ENCODE peak calls at places on chromosomes 6 and 20, in six cellular contexts. B, C, N, G, U and H are unnamed samples.

GRCh38 chr6:33126101-33126714 is 50.4 kb downstream of the HLA-DPB1 start:
- DNase-seq in B (peak), C (peak), N (no peak), G (peak), U (peak), H (no peak)

GRCh38 chr6:99349620-99350141 is at the start of gene FAXC:
- DNase-seq in B (peak), C (peak), N (no peak), G (peak), U (peak), H (peak)

GRCh38 chr6:37048851-37049734 is 43.6 kb downstream of the FGD2 start:
- DNase-seq in B (peak), C (no peak), N (no peak), G (peak), U (peak), H (no peak)

GRCh38 chr6:100381111-100381510 is 83.6 kb downstream of the SIM1 start:
- DNase-seq in B (peak), C (no peak), N (no peak), G (peak), U (no peak), H (no peak)

GRCh38 chr6:111445786-111446395 is 37.1 kb downstream of the REV3L start:
- DNase-seq in B (no peak), C (no peak), N (no peak), G (no peak), U (no peak), H (no peak)

GRCh38 chr6:3247255-3248146 is 11.2 kb upstream of the PSMG4 start:
- DNase-seq in B (peak), C (peak), N (no peak), G (peak), U (peak), H (no peak)

GRCh38 chr6:42390228-42390934 is 61.3 kb downstream of the TRERF1 start:
- DNase-seq in B (no peak), C (no peak), N (no peak), G (no peak), U (no peak), H (no peak)

GRCh38 chr6:20455175-20456075 is 53.7 kb downstream of the E2F3 start:
- DNase-seq in B (peak), C (no peak), N (no peak), G (peak), U (no peak), H (no peak)

GRCh38 chr20:33796263-33796906 is 14.8 kb upstream of the CHMP4B start:
- DNase-seq in B (no peak), C (no peak), N (no peak), G (no peak), U (peak), H (no peak)

GRCh38 chr6:136550330-136551071 is at the start of gene MAP7:
- DNase-seq in B (peak), C (peak), N (peak), G (peak), U (peak), H (peak)

GRCh38 chr6:29561618-29562181 is 2.2 kb upstream of the UBD start:
- DNase-seq in B (no peak), C (no peak), N (no peak), G (no peak), U (no peak), H (no peak)

GRCh38 chr6:113530769-113531168 is 326.4 kb upstream of the MARCKS start:
- DNase-seq in B (peak), C (no peak), N (no peak), G (peak), U (peak), H (no peak)

GRCh38 chr20:5652626-5653573 is 97.3 kb upstream of the SHLD1 start:
- DNase-seq in B (peak), C (no peak), N (no peak), G (peak), U (no peak), H (no peak)

GRCh38 chr6:15658345-15658744 is 4.5 kb downstream of the DTNBP1 start:
- DNase-seq in B (no peak), C (no peak), N (no peak), G (no peak), U (peak), H (no peak)

GRCh38 chr20:48637461-48637860 is 190.3 kb downstream of the PREX1 start:
- DNase-seq in B (no peak), C (no peak), N (no peak), G (no peak), U (no peak), H (no peak)

GRCh38 chr20:24784607-24785006 is 164.5 kb upstream of the CST7 start:
- DNase-seq in B (no peak), C (no peak), N (no peak), G (no peak), U (no peak), H (no peak)

GRCh38 chr6:21588812-21589811 is 4.4 kb upstream of the SOX4 start:
- DNase-seq in B (peak), C (peak), N (no peak), G (peak), U (peak), H (peak)

GRCh38 chr6:11231564-11232176 is 798 bp downstream of the NEDD9 start:
- DNase-seq in B (no peak), C (no peak), N (no peak), G (no peak), U (peak), H (no peak)

GRCh38 chr6:87618531-87618930 is 28.6 kb downstream of the ORC3 start:
- DNase-seq in B (peak), C (no peak), N (no peak), G (no peak), U (no peak), H (no peak)

GRCh38 chr20:7710440-7710839 is 229.8 kb downstream of the HAO1 start:
- DNase-seq in B (no peak), C (no peak), N (no peak), G (no peak), U (no peak), H (no peak)

DNA sequence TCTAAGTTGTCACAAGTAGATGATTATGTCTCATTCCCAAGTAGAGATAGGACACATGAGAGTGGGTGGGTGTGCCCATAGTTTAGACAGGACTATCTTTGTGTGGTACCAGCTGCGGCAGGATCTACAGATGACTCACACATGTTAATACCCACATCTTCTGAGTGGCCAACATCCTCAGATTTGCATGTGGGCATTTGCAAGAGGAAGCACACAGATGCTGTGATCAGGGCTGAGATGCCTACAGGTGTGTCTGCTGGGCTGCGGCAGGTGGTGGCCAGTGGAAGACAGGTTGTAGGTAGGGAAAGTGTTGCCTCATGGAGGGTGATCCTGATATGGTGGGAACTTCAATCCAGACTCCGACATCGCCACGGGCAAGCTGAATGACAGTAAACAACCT is 50.8 kb downstream of the UTRN start:
- DNase-seq in B (no peak), C (no peak), N (no peak), G (no peak), U (peak), H (no peak)
- H4K8ac ChIP-seq in B (no peak), C (no peak), N (peak), G (peak), U (no peak), H (no peak)

GRCh38 chr20:38731738-38732113 is 7.4 kb downstream of the SLC32A1 start:
- DNase-seq in B (no peak), C (no peak), N (no peak), G (no peak), U (no peak), H (no peak)

GRCh38 chr20:38729767-38730166 is 5.5 kb downstream of the SLC32A1 start:
- DNase-seq in B (no peak), C (peak), N (no peak), G (no peak), U (no peak), H (no peak)

GRCh38 chr20:38730989-38731737 is 6.9 kb downstream of the SLC32A1 start:
- DNase-seq in B (peak), C (peak), N (no peak), G (peak), U (peak), H (peak)

GRCh38 chr20:38728911-38729642 is 4.8 kb downstream of the SLC32A1 start:
- DNase-seq in B (no peak), C (peak), N (no peak), G (no peak), U (no peak), H (no peak)

GRCh38 chr20:38730167-38730988 is 6.1 kb downstream of the SLC32A1 start:
- DNase-seq in B (no peak), C (peak), N (no peak), G (no peak), U (no peak), H (no peak)
- H3K4me3 ChIP-seq in B (no peak), C (no peak), N (peak), G (no peak), U (no peak), H (no peak)

GRCh38 chr20:44404204-44405181 is 49.0 kb downstream of the HNF4A start:
- DNase-seq in B (no peak), C (no peak), N (no peak), G (no peak), U (no peak), H (no peak)
- H4K8ac ChIP-seq in B (no peak), C (no peak), N (peak), G (no peak), U (no peak), H (peak)

DNA sequence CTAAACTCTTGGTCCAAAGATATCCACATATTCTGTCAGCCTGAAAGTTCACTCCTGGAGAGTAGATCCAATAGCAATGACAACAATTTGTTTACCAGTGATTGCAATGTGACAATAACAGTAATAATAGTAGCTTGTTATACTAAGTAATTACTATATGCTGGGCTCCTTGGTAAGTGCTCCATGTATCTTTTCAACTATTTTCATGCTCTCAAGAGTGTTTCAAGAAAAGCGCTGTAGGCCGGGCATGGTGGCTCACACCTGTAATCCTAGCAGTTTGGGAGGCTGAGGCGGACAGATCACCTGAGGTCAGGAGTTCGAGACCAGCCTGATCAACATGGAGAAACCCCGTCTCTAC is 15.4 kb downstream of the BCL2L1 start:
- DNase-seq in B (no peak), C (no peak), N (no peak), G (no peak), U (no peak), H (no peak)
- H3K4me3 ChIP-seq in B (no peak), C (no peak), N (no peak), G (no peak), U (no peak), H (no peak)

DNA sequence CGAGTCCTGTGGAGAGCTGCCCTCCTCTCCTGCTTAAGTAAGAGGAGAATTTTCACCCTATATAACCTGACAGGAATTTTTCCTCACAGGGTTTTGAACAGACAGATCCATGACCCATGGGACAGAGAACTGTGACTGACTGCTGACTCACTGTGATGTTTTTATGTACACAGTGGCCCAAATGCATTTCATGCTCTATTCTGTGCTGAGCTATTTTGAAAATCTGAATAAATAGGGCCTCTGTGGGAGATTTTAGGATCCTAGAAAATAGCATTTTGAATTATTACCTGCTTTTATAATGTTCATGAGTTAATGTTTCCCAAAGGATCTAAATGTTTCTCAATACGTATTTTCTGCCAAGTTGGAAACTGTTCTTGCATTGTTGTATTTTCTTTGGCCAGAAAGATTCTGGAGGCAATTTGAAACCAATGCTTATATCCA is 577.4 kb downstream of the HTR1B start:
- DNase-seq in B (peak), C (no peak), N (no peak), G (peak), U (no peak), H (no peak)
- H4K8ac ChIP-seq in B (no peak), C (no peak), N (no peak), G (no peak), U (no peak), H (no peak)

GRCh38 chr6:50820590-50821234 is 2.0 kb downstream of the TFAP2B start:
- DNase-seq in B (no peak), C (no peak), N (no peak), G (no peak), U (peak), H (no peak)

GRCh38 chr6:50821431-50822077 is 2.9 kb downstream of the TFAP2B start:
- DNase-seq in B (no peak), C (no peak), N (no peak), G (no peak), U (no peak), H (no peak)

GRCh38 chr6:50819906-50820589 is 1.4 kb downstream of the TFAP2B start:
- DNase-seq in B (no peak), C (no peak), N (no peak), G (no peak), U (no peak), H (no peak)

GRCh38 chr6:50823130-50823920 is 4.7 kb downstream of the TFAP2B start:
- DNase-seq in B (no peak), C (no peak), N (no peak), G (no peak), U (no peak), H (no peak)

GRCh38 chr6:50822078-50822476 is 3.4 kb downstream of the TFAP2B start:
- DNase-seq in B (no peak), C (no peak), N (no peak), G (no peak), U (no peak), H (no peak)
- H3K4me3 ChIP-seq in B (no peak), C (no peak), N (no peak), G (no peak), U (no peak), H (no peak)

DNA sequence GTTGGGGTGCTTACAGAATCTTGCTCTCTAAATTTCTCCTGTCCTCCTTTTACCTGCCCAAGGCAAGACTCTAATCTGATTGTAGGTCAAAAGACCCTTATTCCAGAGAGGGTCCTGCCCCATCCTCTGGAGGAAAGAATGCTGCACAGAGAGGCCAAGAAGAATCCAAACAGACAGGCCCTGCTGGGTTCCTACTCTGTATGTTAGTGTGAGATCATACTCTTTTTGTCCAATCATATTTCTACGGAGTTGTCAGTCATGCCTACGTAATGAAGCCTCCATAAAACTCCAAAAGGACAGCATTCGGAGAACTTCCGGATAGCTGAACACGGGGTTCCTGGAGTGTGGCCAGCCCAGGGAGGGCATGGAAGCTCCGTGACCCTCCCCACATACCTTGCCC is 50.5 kb downstream of the VEGFA start:
- DNase-seq in B (no peak), C (no peak), N (no peak), G (no peak), U (peak), H (no peak)
- H4K8ac ChIP-seq in B (no peak), C (no peak), N (no peak), G (no peak), U (no peak), H (no peak)

GRCh38 chr6:156848533-156848932 is 71.4 kb downstream of the ARID1B start:
- DNase-seq in B (no peak), C (no peak), N (no peak), G (peak), U (no peak), H (no peak)
- H3K4me3 ChIP-seq in B (no peak), C (no peak), N (no peak), G (no peak), U (no peak), H (no peak)

GRCh38 chr20:62346398-62347150 is 20.5 kb downstream of the LAMA5 start:
- DNase-seq in B (no peak), C (no peak), N (no peak), G (no peak), U (no peak), H (no peak)

GRCh38 chr20:62344782-62345181 is 22.3 kb downstream of the LAMA5 start:
- DNase-seq in B (peak), C (no peak), N (no peak), G (peak), U (no peak), H (no peak)

GRCh38 chr20:62342910-62343309 is 24.2 kb downstream of the LAMA5 start:
- DNase-seq in B (peak), C (no peak), N (no peak), G (peak), U (no peak), H (no peak)

GRCh38 chr20:62345681-62346370 is 21.3 kb downstream of the LAMA5 start:
- DNase-seq in B (no peak), C (no peak), N (no peak), G (peak), U (no peak), H (no peak)

GRCh38 chr20:62344092-62344491 is 23.0 kb downstream of the LAMA5 start:
- DNase-seq in B (no peak), C (no peak), N (no peak), G (peak), U (no peak), H (no peak)
- H4K8ac ChIP-seq in B (no peak), C (no peak), N (no peak), G (no peak), U (no peak), H (no peak)